ENCODE peak calls at places on chromosomes 16 and 17, in four cellular contexts. W is T1000; C is NCI-H1930; O is stimulated activated naive CD8-positive, alpha-beta T cell treated with anti-CD3 and anti-CD28 coated beads, Interleukin-15, amount 100 ng/mL, for 72 hours. I is an unnamed sample.

GRCh38 chr16:921321-921905 is 49.4 kb downstream of the LMF1 start:
- DNase-seq in W (no peak), C (no peak), O (no peak), I (no peak)

GRCh38 chr17:2547176-2547575 is 35.5 kb upstream of the METTL16 start:
- DNase-seq in W (no peak), C (no peak), O (no peak), I (no peak)

GRCh38 chr16:11402051-11402744 is 56.9 kb downstream of the RMI2 start:
- DNase-seq in W (no peak), C (no peak), O (no peak), I (no peak)

GRCh38 chr17:43823350-43824084 is 9.4 kb downstream of the MPP3 start:
- DNase-seq in W (no peak), C (no peak), O (no peak), I (no peak)

GRCh38 chr17:57488856-57489255 is 232.5 kb downstream of the MSI2 start:
- DNase-seq in W (no peak), C (no peak), O (no peak), I (no peak)

GRCh38 chr17:9522074-9522473 is 53.5 kb downstream of the STX8 start:
- DNase-seq in W (no peak), C (no peak), O (no peak), I (no peak)

GRCh38 chr17:33927732-33928133 is 327.4 kb upstream of the CCL2 start:
- DNase-seq in W (no peak), C (no peak), O (no peak), I (peak; percentile 53)

GRCh38 chr17:45873728-45874127 is 20.6 kb upstream of the MAPT start:
- DNase-seq in W (no peak), C (no peak), O (no peak), I (no peak)

GRCh38 chr17:78998311-78999055 is 11.1 kb downstream of the CANT1 start:
- DNase-seq in W (no peak), C (no peak), O (no peak), I (no peak)

GRCh38 chr17:49016775-49017463 is 19.7 kb downstream of the IGF2BP1 start:
- DNase-seq in W (no peak), C (no peak), O (no peak), I (no peak)

GRCh38 chr17:7407483-7408231 is at the start of gene NLGN2:
- DNase-seq in W (no peak), C (no peak), O (no peak), I (no peak)

GRCh38 chr17:47987240-47987835 is 16.4 kb downstream of the CDK5RAP3 start:
- DNase-seq in W (peak; percentile 7), C (no peak), O (no peak), I (no peak)

GRCh38 chr16:86610779-86611516 is 32.6 kb downstream of the FOXL1 start:
- DNase-seq in W (no peak), C (no peak), O (no peak), I (no peak)

GRCh38 chr16:65698943-65699342 is 577.1 kb upstream of the CDH11 start:
- DNase-seq in W (no peak), C (no peak), O (no peak), I (no peak)

GRCh38 chr16:53946745-53947386 is 242.9 kb downstream of the FTO start:
- DNase-seq in W (no peak), C (no peak), O (no peak), I (no peak)

GRCh38 chr17:17739388-17740066 is 58.3 kb downstream of the RAI1 start:
- DNase-seq in W (peak; percentile 7), C (no peak), O (no peak), I (peak; percentile 66)

GRCh38 chr17:73011016-73011486 is 81.4 kb downstream of the SLC39A11 start:
- DNase-seq in W (no peak), C (no peak), O (no peak), I (peak; percentile 63)

GRCh38 chr17:16269658-16270057 is 52.6 kb downstream of the PIGL start:
- DNase-seq in W (no peak), C (no peak), O (no peak), I (no peak)

GRCh38 chr16:27333104-27333503 is 19.3 kb downstream of the IL4R start:
- DNase-seq in W (no peak), C (no peak), O (no peak), I (no peak)

GRCh38 chr16:2339521-2340484 is 725 bp downstream of the ABCA3 start:
- DNase-seq in W (no peak), C (peak; percentile 18), O (peak; percentile 55), I (peak; percentile 66)

GRCh38 chr17:80832266-80832676 is 159.4 kb upstream of the CHMP6 start:
- DNase-seq in W (peak; percentile 60), C (no peak), O (no peak), I (peak; percentile 50)

GRCh38 chr17:4980644-4981216 is 6.7 kb downstream of the CAMTA2 start:
- DNase-seq in W (no peak), C (no peak), O (peak; percentile 43), I (peak; percentile 65)

GRCh38 chr16:27232061-27232841 is 28.9 kb downstream of the KDM8 start:
- DNase-seq in W (no peak), C (no peak), O (peak; percentile 63), I (no peak)

GRCh38 chr16:88437367-88437964 is 15.6 kb upstream of the ZFPM1 start:
- DNase-seq in W (no peak), C (no peak), O (peak; percentile 67), I (peak; percentile 84)

GRCh38 chr17:29138184-29138955 is 41.8 kb downstream of the MYO18A start:
- DNase-seq in W (no peak), C (no peak), O (peak; percentile 77), I (no peak)

I was measured in K562.